ENCODE peak calls at places on chromosomes 7 and 10, in seven cellular contexts. C is upper lobe of right lung, P is kidney, S is glutamatergic neuron, J is AG04449, O is AG09319, X is GM12864. R is an unnamed sample.

GRCh38 chr10:104492349-104492940 is 138.8 kb downstream of the CFAP58 start:
- DNase-seq in C (no peak), P (no peak), S (no peak), J (no peak), O (no peak), X (no peak), R (no peak)

GRCh38 chr10:62112325-62112724 is 156.3 kb downstream of the RTKN2 start:
- DNase-seq in C (no peak), P (no peak), S (no peak), J (no peak), O (no peak), X (no peak), R (no peak)

GRCh38 chr10:121851791-121852190 is 76.0 kb downstream of the ATE1 start:
- DNase-seq in C (no peak), P (no peak), S (no peak), J (no peak), O (no peak), X (no peak), R (no peak)

GRCh38 chr7:98138679-98139078 is 32.0 kb downstream of the LMTK2 start:
- DNase-seq in C (no peak), P (no peak), S (no peak), J (no peak), O (no peak), X (no peak), R (no peak)

GRCh38 chr7:97027427-97028234 is 3.0 kb upstream of the DLX5 start:
- DNase-seq in C (peak), P (no peak), S (peak), J (peak), O (peak), X (peak), R (peak)

GRCh38 chr7:29779017-29779416 is 27.3 kb upstream of the WIPF3 start:
- DNase-seq in C (no peak), P (no peak), S (no peak), J (no peak), O (no peak), X (no peak), R (no peak)

GRCh38 chr7:7786595-7786994 is 68.2 kb upstream of the RPA3 start:
- DNase-seq in C (no peak), P (no peak), S (no peak), J (no peak), O (no peak), X (no peak), R (no peak)

GRCh38 chr7:105648561-105649401 is 67.5 kb upstream of the EFCAB10 start:
- DNase-seq in C (peak), P (no peak), S (no peak), J (no peak), O (no peak), X (no peak), R (no peak)

GRCh38 chr10:26407406-26407969 is 30.7 kb upstream of the APBB1IP start:
- DNase-seq in C (no peak), P (no peak), S (no peak), J (no peak), O (peak), X (no peak), R (no peak)

GRCh38 chr7:69567790-69568189 is 30.5 kb upstream of the AUTS2 start:
- DNase-seq in C (no peak), P (no peak), S (no peak), J (no peak), O (no peak), X (no peak), R (no peak)

GRCh38 chr10:129853236-129853946 is 110.7 kb downstream of the EBF3 start:
- DNase-seq in C (no peak), P (no peak), S (no peak), J (no peak), O (no peak), X (no peak), R (no peak)

GRCh38 chr10:92284112-92284704 is 6.7 kb downstream of the CPEB3 start:
- DNase-seq in C (no peak), P (no peak), S (no peak), J (no peak), O (no peak), X (no peak), R (peak)

GRCh38 chr7:157830331-157830730 is 493.5 kb downstream of the DNAJB6 start:
- DNase-seq in C (peak), P (peak), S (no peak), J (no peak), O (no peak), X (no peak), R (no peak)

GRCh38 chr10:20598590-20598989 is 298.5 kb downstream of the NEBL start:
- DNase-seq in C (no peak), P (no peak), S (peak), J (no peak), O (peak), X (no peak), R (no peak)

GRCh38 chr7:20539201-20539600 is 76.3 kb upstream of the ABCB5 start:
- DNase-seq in C (no peak), P (no peak), S (no peak), J (no peak), O (no peak), X (peak), R (no peak)
- TF ChIP-seq CTCF in C (no peak), P (no peak), S (no peak), J (no peak), O (no peak), X (peak), R (no peak)

GRCh38 chr10:115861864-115862263 is 411.1 kb downstream of the GFRA1 start:
- DNase-seq in C (no peak), P (no peak), S (no peak), J (no peak), O (no peak), X (no peak), R (no peak)

GRCh38 chr10:115856580-115856979 is 416.4 kb downstream of the GFRA1 start:
- DNase-seq in C (no peak), P (no peak), S (no peak), J (no peak), O (no peak), X (no peak), R (no peak)

GRCh38 chr10:115861455-115861854 is 411.6 kb downstream of the GFRA1 start:
- DNase-seq in C (no peak), P (no peak), S (no peak), J (no peak), O (peak), X (no peak), R (no peak)

GRCh38 chr10:115854740-115855435 is 418.1 kb downstream of the GFRA1 start:
- DNase-seq in C (no peak), P (no peak), S (no peak), J (no peak), O (no peak), X (no peak), R (no peak)

DNA sequence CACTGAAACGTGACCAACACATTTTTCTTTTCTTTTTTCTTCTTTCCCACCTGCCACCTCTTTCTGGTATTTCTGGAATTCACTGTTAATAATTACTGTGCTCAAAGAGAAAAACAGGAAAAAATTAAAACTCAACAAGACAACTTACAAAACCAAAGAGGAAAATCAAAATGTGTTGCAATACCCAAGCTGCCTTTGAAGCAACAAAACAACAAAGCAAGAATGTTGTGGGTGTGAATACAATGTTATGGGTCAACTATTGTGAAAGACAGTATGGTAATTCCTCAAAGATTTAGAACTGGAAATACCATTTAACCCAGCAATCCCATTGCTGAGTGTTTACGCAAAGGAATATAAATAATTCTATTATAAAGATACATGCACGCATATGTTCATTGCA is 415.1 kb downstream of the GFRA1 start:
- DNase-seq in C (no peak), P (no peak), S (no peak), J (no peak), O (no peak), X (no peak), R (no peak)
- TF ChIP-seq CTCF in C (no peak), P (no peak), S (no peak), J (no peak), O (no peak), X (no peak), R (no peak)

DNA sequence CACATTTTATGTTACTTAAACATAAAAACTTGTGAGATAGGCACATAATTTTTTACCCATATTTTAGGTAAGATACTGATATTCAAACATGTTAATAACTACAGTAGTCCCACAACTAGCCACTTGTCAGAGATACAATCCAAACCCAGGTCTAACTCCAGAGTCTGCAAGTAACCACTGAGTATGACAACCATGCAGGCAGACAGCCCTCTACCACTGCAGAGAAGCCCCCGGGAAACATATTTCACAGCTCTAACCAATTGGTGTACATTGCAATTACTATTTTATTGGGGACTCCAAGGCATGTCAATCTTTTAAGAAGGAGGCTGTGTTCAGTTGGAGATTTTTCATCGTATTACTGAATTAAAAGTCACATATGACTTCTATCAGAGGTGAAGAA is 107.2 kb upstream of the FAM133B start:
- DNase-seq in C (no peak), P (no peak), S (no peak), J (no peak), O (no peak), X (no peak), R (no peak)
- TF ChIP-seq CTCF in C (no peak), P (no peak), S (no peak), J (no peak), O (no peak), X (no peak), R (no peak)

GRCh38 chr7:47991741-47992311 is 12.4 kb upstream of the HUS1 start:
- DNase-seq in C (peak), P (peak), S (peak), J (no peak), O (peak), X (peak), R (peak)

GRCh38 chr7:47991270-47991669 is 11.9 kb upstream of the HUS1 start:
- DNase-seq in C (no peak), P (no peak), S (no peak), J (no peak), O (no peak), X (no peak), R (no peak)

GRCh38 chr7:47990592-47990991 is 11.2 kb upstream of the HUS1 start:
- DNase-seq in C (no peak), P (no peak), S (no peak), J (no peak), O (no peak), X (no peak), R (no peak)

GRCh38 chr7:47992446-47992845 is 13.0 kb upstream of the HUS1 start:
- DNase-seq in C (no peak), P (no peak), S (no peak), J (no peak), O (no peak), X (no peak), R (no peak)

GRCh38 chr7:47988496-47989386 is 9.3 kb upstream of the HUS1 start:
- DNase-seq in C (no peak), P (no peak), S (peak), J (no peak), O (no peak), X (no peak), R (no peak)
- TF ChIP-seq CTCF in C (peak), P (peak), S (peak), J (peak), O (peak), X (peak), R (peak)

R was measured in GM20000.